ENCODE peak calls at places on chromosome 18, in nine cellular contexts. Y, W, G, Q, A, V, X, C and L are unnamed samples.

GRCh38 chr18:55338955-55339662 is 248.9 kb downstream of the TCF4 start:
- DNase-seq in Y (no peak), W (no peak), G (no peak), Q (no peak), A (no peak), V (peak; percentile 61), X (no peak), C (no peak), L (no peak)

GRCh38 chr18:906416-907170 is 1.9 kb downstream of the ADCYAP1 start:
- DNase-seq in Y (peak; percentile 69), W (no peak), G (no peak), Q (no peak), A (no peak), V (peak; percentile 3), X (no peak), C (no peak), L (peak; percentile 17)

GRCh38 chr18:3205239-3205638 is 14.5 kb downstream of the MYOM1 start:
- DNase-seq in Y (no peak), W (no peak), G (no peak), Q (no peak), A (no peak), V (no peak), X (no peak), C (no peak), L (no peak)

GRCh38 chr18:70496749-70497294 is 208.0 kb downstream of the SOCS6 start:
- DNase-seq in Y (no peak), W (no peak), G (no peak), Q (no peak), A (no peak), V (no peak), X (no peak), C (no peak), L (no peak)

GRCh38 chr18:21557607-21558253 is 42.8 kb downstream of the ESCO1 start:
- DNase-seq in Y (no peak), W (peak; percentile 23), G (no peak), Q (no peak), A (peak; percentile 55), V (no peak), X (no peak), C (no peak), L (no peak)

GRCh38 chr18:57649536-57650495 is 28.2 kb upstream of the NARS1 start:
- DNase-seq in Y (no peak), W (no peak), G (no peak), Q (no peak), A (no peak), V (peak; percentile 94), X (no peak), C (no peak), L (no peak)

GRCh38 chr18:6022840-6023239 is 127.5 kb upstream of the TMEM200C start:
- DNase-seq in Y (peak; percentile 89), W (no peak), G (no peak), Q (no peak), A (no peak), V (peak; percentile 30), X (peak; percentile 51), C (no peak), L (no peak)

GRCh38 chr18:11258014-11258413 is 108.6 kb upstream of the PIEZO2 start:
- DNase-seq in Y (no peak), W (no peak), G (no peak), Q (no peak), A (no peak), V (no peak), X (no peak), C (no peak), L (no peak)

GRCh38 chr18:3453540-3454364 is 3.8 kb downstream of the TGIF1 start:
- DNase-seq in Y (peak; percentile 77), W (peak; percentile 79), G (no peak), Q (peak; percentile 20), A (peak; percentile 58), V (peak; percentile 97), X (peak; percentile 61), C (peak; percentile 20), L (peak; percentile 62)

GRCh38 chr18:8489761-8490160 is 119.5 kb upstream of the RAB12 start:
- DNase-seq in Y (no peak), W (no peak), G (no peak), Q (no peak), A (no peak), V (no peak), X (no peak), C (no peak), L (no peak)

GRCh38 chr18:8496186-8496585 is 113.1 kb upstream of the RAB12 start:
- DNase-seq in Y (peak; percentile 17), W (no peak), G (no peak), Q (no peak), A (no peak), V (no peak), X (no peak), C (no peak), L (no peak)

GRCh38 chr18:8491516-8491915 is 117.7 kb upstream of the RAB12 start:
- DNase-seq in Y (no peak), W (no peak), G (no peak), Q (no peak), A (no peak), V (no peak), X (no peak), C (no peak), L (no peak)

GRCh38 chr18:8498905-8499304 is 110.3 kb upstream of the RAB12 start:
- DNase-seq in Y (no peak), W (no peak), G (no peak), Q (no peak), A (no peak), V (no peak), X (no peak), C (no peak), L (no peak)

DNA sequence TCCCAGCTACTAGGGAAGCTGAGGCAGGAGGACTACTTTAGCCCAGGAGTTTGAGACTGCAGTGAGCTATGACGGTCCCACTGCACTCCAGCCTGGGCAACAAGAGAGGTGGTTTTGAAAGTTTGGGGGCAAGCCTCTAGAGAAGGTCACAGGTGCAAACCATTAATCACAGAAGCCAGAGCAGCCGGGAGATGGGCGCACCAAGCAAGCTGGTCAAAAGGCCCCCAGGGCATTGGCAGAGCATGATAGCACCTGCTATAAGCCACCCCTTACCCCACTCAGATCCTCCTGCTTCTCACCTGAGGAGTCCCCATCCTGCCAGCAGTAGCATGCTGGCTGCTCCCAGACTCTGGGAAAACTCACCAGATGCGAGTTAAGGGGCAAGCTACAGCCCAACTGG is 116.1 kb upstream of the RAB12 start:
- DNase-seq in Y (no peak), W (no peak), G (no peak), Q (no peak), A (no peak), V (no peak), X (no peak), C (no peak), L (no peak)
- H3K9me3 ChIP-seq in Y (no peaks in the 10 kb centered on the region), W (no peaks in the 10 kb centered on the region), G (no peaks in the 10 kb centered on the region), Q (no peaks in the 10 kb centered on the region), A (no peaks in the 10 kb centered on the region), V (no peaks in the 10 kb centered on the region), X (no peaks in the 10 kb centered on the region), C (no peaks in the 10 kb centered on the region), L (no peaks in the 10 kb centered on the region)

DNA sequence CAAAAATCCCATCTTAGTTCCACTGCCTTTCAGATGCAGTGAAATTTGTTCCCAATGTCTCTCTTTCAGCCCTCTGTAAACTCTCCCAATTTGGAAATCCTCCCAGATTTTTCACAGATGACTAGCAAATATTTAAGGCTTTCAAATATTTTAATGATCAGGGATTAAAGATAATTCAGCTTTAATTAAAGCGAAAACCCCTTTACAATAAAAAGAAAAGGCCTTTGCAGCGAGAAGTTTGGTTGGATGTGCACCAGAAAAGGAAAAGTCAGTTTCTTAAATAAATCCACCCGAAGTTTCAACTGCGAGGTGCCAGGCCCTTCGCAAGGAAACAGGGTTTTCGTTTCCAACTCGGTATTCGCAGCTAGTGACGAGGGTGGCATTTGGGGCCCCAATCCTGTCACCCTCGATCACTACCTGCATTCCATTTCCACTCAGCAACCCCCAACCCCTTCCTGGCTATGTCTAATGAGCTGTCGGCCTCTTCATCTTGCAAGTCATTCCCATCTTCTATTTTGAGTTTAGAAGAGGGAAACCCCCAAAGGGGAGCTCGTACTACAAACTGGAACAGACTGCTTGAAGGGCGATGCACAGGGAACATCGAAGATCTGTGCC is 1.5 kb downstream of the RAX start:
- DNase-seq in Y (peak; percentile 26), W (no peak), G (no peak), Q (no peak), A (no peak), V (no peak), X (no peak), C (no peak), L (no peak)
- H3K9me3 ChIP-seq in Y (no peaks in the 10 kb centered on the region), W (no peaks in the 10 kb centered on the region), G (no peaks in the 10 kb centered on the region), Q (no peaks in the 10 kb centered on the region), A (no peaks in the 10 kb centered on the region), V (no peaks in the 10 kb centered on the region), X (peaks cover 23% of the 10 kb centered on the region), C (no peaks in the 10 kb centered on the region), L (no peaks in the 10 kb centered on the region)

GRCh38 chr18:51716277-51716676 is 518.8 kb upstream of the MEX3C start:
- DNase-seq in Y (no peak), W (no peak), G (no peak), Q (no peak), A (no peak), V (no peak), X (no peak), C (no peak), L (no peak)

GRCh38 chr18:51711298-51711889 is 513.9 kb upstream of the MEX3C start:
- DNase-seq in Y (no peak), W (no peak), G (no peak), Q (no peak), A (no peak), V (no peak), X (no peak), C (no peak), L (no peak)
- H3K9me3 ChIP-seq in Y (peaks cover under 1% of the 10 kb centered on the region), W (no peaks in the 10 kb centered on the region), G (no peaks in the 10 kb centered on the region), Q (peaks cover 24% of the 10 kb centered on the region), A (no peaks in the 10 kb centered on the region), V (no peaks in the 10 kb centered on the region), X (peaks cover 6% of the 10 kb centered on the region), C (peaks cover 50% of the 10 kb centered on the region), L (peaks cover 3% of the 10 kb centered on the region)

GRCh38 chr18:62693659-62694058 is 21.7 kb upstream of the PHLPP1 start:
- DNase-seq in Y (no peak), W (no peak), G (no peak), Q (no peak), A (no peak), V (no peak), X (no peak), C (no peak), L (no peak)

GRCh38 chr18:62688743-62689317 is 26.5 kb upstream of the PHLPP1 start:
- DNase-seq in Y (no peak), W (no peak), G (no peak), Q (no peak), A (no peak), V (no peak), X (no peak), C (no peak), L (no peak)

DNA sequence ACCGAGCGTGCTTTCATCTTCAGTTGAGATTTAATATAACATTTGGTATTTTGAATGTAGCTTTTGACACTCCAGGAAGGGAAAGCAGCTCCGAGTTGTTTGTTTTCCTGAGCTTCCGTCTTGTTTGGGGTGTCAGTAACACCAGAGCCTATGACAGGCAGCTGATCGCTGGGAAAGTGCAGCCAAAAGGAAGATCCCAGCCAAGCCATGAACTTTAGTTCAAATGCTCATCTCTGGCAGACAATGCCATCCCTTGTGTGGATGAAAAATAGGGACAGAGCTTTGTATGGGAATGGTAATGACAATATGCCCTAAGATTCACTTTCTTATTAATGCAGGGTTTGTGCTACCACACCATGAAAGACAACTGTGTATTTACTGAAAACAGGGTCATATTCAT is 24.9 kb upstream of the PHLPP1 start:
- DNase-seq in Y (no peak), W (no peak), G (no peak), Q (no peak), A (no peak), V (no peak), X (no peak), C (no peak), L (no peak)
- H3K9me3 ChIP-seq in Y (no peaks in the 10 kb centered on the region), W (no peaks in the 10 kb centered on the region), G (no peaks in the 10 kb centered on the region), Q (peaks cover 14% of the 10 kb centered on the region), A (no peaks in the 10 kb centered on the region), V (peaks cover 7% of the 10 kb centered on the region), X (peaks cover 3% of the 10 kb centered on the region), C (peaks cover 24% of the 10 kb centered on the region), L (peaks cover 9% of the 10 kb centered on the region)

GRCh38 chr18:12552884-12553242 is 105.0 kb downstream of the SPIRE1 start:
- DNase-seq in Y (no peak), W (no peak), G (no peak), Q (no peak), A (no peak), V (no peak), X (no peak), C (no peak), L (no peak)
- H3K9me3 ChIP-seq in Y (peaks cover 4% of the 10 kb centered on the region), W (no peaks in the 10 kb centered on the region), G (no peaks in the 10 kb centered on the region), Q (peaks cover 16% of the 10 kb centered on the region), A (peaks cover 4% of the 10 kb centered on the region), V (no peaks in the 10 kb centered on the region), X (peaks cover 4% of the 10 kb centered on the region), C (peaks cover 18% of the 10 kb centered on the region), L (peaks cover 10% of the 10 kb centered on the region)